ENCODE peak calls at places on chromosomes 4 and X, in four cellular contexts. S, Q, R and B are unnamed samples.
A peak's percentile ranks its signal among the peaks of the same experiment; 100 is the strongest.

GRCh38 chr4:3462790-3463415 is at the start of gene DOK7:
- DNase-seq in Q (no peak), S (no peak), R (no peak), B (no peak)

GRCh38 chr4:89425023-89425422 is 117.4 kb upstream of the GPRIN3 start:
- DNase-seq in R (no peak), Q (no peak), S (no peak), B (no peak)

GRCh38 chr4:21554510-21554909 is 394.1 kb downstream of the KCNIP4 start:
- DNase-seq in Q (no peak), S (no peak), R (no peak), B (no peak)

GRCh38 chrX:97539970-97540519 is 656.3 kb downstream of the RPA4 start:
- DNase-seq in Q (no peak), S (no peak), R (no peak), B (no peak)

GRCh38 chrX:153885968-153886903 is at the start of gene L1CAM:
- DNase-seq in S (no peak), R (no peak), Q (no peak), B (no peak)

GRCh38 chr4:59987289-59987688 is 1212.8 kb upstream of the ADGRL3 start:
- DNase-seq in Q (no peak), R (no peak), S (no peak), B (no peak)

GRCh38 chrX:67892391-67892790 is 348.6 kb downstream of the AR start:
- DNase-seq in R (no peak), S (no peak), Q (no peak), B (no peak)

GRCh38 chr4:2570551-2571222 is 34.2 kb downstream of the FAM193A start:
- DNase-seq in R (no peak), S (no peak), Q (no peak), B (no peak)

GRCh38 chr4:185219551-185220344 is 10.3 kb downstream of the SNX25 start:
- DNase-seq in R (peak; percentile 81), S (no peak), Q (no peak), B (no peak)

GRCh38 chrX:132488092-132488749 is 617 bp downstream of the MBNL3 start:
- DNase-seq in R (peak; percentile 21), S (no peak), Q (no peak), B (no peak)

GRCh38 chrX:2458309-2458708 is 42.5 kb downstream of the DHRSX start:
- DNase-seq in S (no peak), R (no peak), Q (no peak), B (no peak)

GRCh38 chrX:153828308-153828707 is 2.0 kb downstream of the PDZD4 start:
- DNase-seq in Q (no peak), R (no peak), S (no peak), B (no peak)

GRCh38 chr4:54233697-54234496 is 4.8 kb downstream of the PDGFRA start:
- DNase-seq in R (peak; percentile 84), Q (peak; percentile 88), S (peak; percentile 51), B (no peak)

GRCh38 chr4:122731676-122732075 is 828 bp upstream of the BBS12 start:
- DNase-seq in Q (no peak), S (no peak), R (no peak), B (no peak)

GRCh38 chr4:177177446-177178160 is 132.1 kb upstream of the NEIL3 start:
- DNase-seq in Q (no peak), R (peak; percentile 25), S (no peak), B (no peak)

GRCh38 chr4:42151568-42152506 is 618 bp downstream of the BEND4 start:
- DNase-seq in Q (no peak), R (no peak), S (no peak), B (no peak)

GRCh38 chr4:150167054-150167453 is 88.8 kb downstream of the DCLK2 start:
- DNase-seq in R (no peak), S (no peak), Q (no peak), B (no peak)

GRCh38 chr4:12924253-12924652 is 559.9 kb downstream of the RAB28 start:
- DNase-seq in R (no peak), S (no peak), Q (no peak), B (no peak)